ENCODE peak calls at places on chromosomes 16 and 17, in five cellular contexts. One of them, this sample, is unnamed.

GRCh38 chr16:54178491-54178976 is 108.1 kb downstream of the IRX3 start:
- DNase-seq in fibroblast of lung: no peak
- DNase-seq in OCI-LY7: no peak
- DNase-seq in GM23248: no peak
- DNase-seq in astrocyte: no peak
- DNase-seq in this sample: no peak

GRCh38 chr17:83009414-83010322 is 69.7 kb upstream of the METRNL start:
- DNase-seq in fibroblast of lung: no peak
- DNase-seq in OCI-LY7: no peak
- DNase-seq in GM23248: peak
- DNase-seq in astrocyte: no peak
- DNase-seq in this sample: no peak

GRCh38 chr17:27860971-27861669 is 32.0 kb downstream of the LYRM9 start:
- DNase-seq in fibroblast of lung: no peak
- DNase-seq in OCI-LY7: no peak
- DNase-seq in GM23248: no peak
- DNase-seq in astrocyte: no peak
- DNase-seq in this sample: no peak

GRCh38 chr16:12425134-12425941 is 378.3 kb downstream of the CPPED1 start:
- DNase-seq in fibroblast of lung: no peak
- DNase-seq in OCI-LY7: no peak
- DNase-seq in GM23248: no peak
- DNase-seq in astrocyte: no peak
- DNase-seq in this sample: peak

GRCh38 chr16:20763461-20764232 is at the start of gene ACSM3:
- DNase-seq in fibroblast of lung: peak
- DNase-seq in OCI-LY7: peak
- DNase-seq in GM23248: peak
- DNase-seq in astrocyte: peak
- DNase-seq in this sample: peak

GRCh38 chr16:4788910-4789309 is 765 bp upstream of the SEPTIN12 start:
- DNase-seq in fibroblast of lung: no peak
- DNase-seq in OCI-LY7: no peak
- DNase-seq in GM23248: no peak
- DNase-seq in astrocyte: no peak
- DNase-seq in this sample: no peak

GRCh38 chr17:67649891-67650290 is 67.8 kb upstream of the NOL11 start:
- DNase-seq in fibroblast of lung: no peak
- DNase-seq in OCI-LY7: no peak
- DNase-seq in GM23248: no peak
- DNase-seq in astrocyte: no peak
- DNase-seq in this sample: peak

GRCh38 chr16:81333356-81333755 is 18.6 kb downstream of the GAN start:
- DNase-seq in fibroblast of lung: no peak
- DNase-seq in OCI-LY7: no peak
- DNase-seq in GM23248: no peak
- DNase-seq in astrocyte: no peak
- DNase-seq in this sample: no peak

GRCh38 chr17:39153541-39154111 is 2.2 kb upstream of the PLXDC1 start:
- DNase-seq in fibroblast of lung: peak
- DNase-seq in OCI-LY7: peak
- DNase-seq in GM23248: peak
- DNase-seq in astrocyte: peak
- DNase-seq in this sample: peak

GRCh38 chr16:69112285-69113129 is 7.1 kb downstream of the HAS3 start:
- DNase-seq in fibroblast of lung: peak
- DNase-seq in OCI-LY7: peak
- DNase-seq in GM23248: peak
- DNase-seq in astrocyte: no peak
- DNase-seq in this sample: peak

GRCh38 chr17:75902406-75902805 is 2.3 kb downstream of the MRPL38 start:
- DNase-seq in fibroblast of lung: no peak
- DNase-seq in OCI-LY7: no peak
- DNase-seq in GM23248: no peak
- DNase-seq in astrocyte: no peak
- DNase-seq in this sample: no peak

GRCh38 chr17:6551909-6552768 is 4.2 kb downstream of the PITPNM3 start:
- DNase-seq in fibroblast of lung: no peak
- DNase-seq in OCI-LY7: no peak
- DNase-seq in GM23248: no peak
- DNase-seq in astrocyte: no peak
- DNase-seq in this sample: peak

GRCh38 chr17:43554857-43555256 is 8.7 kb upstream of the ETV4 start:
- DNase-seq in fibroblast of lung: no peak
- DNase-seq in OCI-LY7: no peak
- DNase-seq in GM23248: no peak
- DNase-seq in astrocyte: no peak
- DNase-seq in this sample: peak

DNA sequence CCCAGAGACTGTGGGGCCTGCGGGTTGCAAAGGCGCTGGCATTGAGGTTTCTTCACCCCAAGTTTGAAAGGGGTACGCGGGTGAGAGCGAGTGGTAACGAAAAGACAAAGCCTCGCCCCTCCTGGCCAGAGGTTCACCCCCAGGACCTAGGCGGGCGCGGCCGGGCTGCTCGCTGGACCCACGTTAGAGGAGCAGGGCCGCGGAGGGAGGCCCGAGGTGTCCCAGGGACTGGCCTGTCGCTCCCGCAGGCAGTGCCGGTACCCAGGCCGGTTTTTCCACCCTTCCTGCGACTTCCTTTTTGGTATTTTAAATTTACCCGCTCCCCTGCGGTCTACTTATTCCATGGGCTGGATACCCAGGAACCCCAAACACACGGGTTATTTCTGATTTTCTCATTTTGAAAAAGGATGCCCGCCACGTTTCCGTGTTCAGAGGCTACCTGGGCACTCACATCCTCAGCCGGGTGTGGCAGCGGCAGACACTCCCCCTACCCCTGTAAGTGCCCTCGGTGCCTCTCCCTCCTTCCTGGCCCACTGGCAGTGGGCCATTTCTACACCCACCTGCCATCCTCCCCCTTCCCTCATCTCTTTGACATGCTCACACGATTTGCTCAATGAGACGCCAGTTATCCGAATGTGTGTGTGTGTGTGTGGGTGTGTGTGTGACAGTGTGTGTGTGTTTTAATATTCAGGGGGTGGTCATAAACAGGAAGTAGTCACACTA is 1.6 kb upstream of the FOXL1 start:
- DNase-seq in fibroblast of lung: peak
- DNase-seq in OCI-LY7: no peak
- DNase-seq in GM23248: peak
- DNase-seq in astrocyte: peak
- DNase-seq in this sample: peak
- H3K4me2 ChIP-seq in fibroblast of lung: peak
- H3K4me2 ChIP-seq in OCI-LY7: peak
- H3K4me2 ChIP-seq in GM23248: peak
- H3K4me2 ChIP-seq in astrocyte: peak
- H3K4me2 ChIP-seq in this sample: peak

GRCh38 chr17:72575542-72576233 is 454.9 kb downstream of the SOX9 start:
- DNase-seq in fibroblast of lung: no peak
- DNase-seq in OCI-LY7: no peak
- DNase-seq in GM23248: peak
- DNase-seq in astrocyte: no peak
- DNase-seq in this sample: peak
- H3K4me2 ChIP-seq in fibroblast of lung: no peak
- H3K4me2 ChIP-seq in OCI-LY7: no peak
- H3K4me2 ChIP-seq in GM23248: no peak
- H3K4me2 ChIP-seq in astrocyte: peak
- H3K4me2 ChIP-seq in this sample: peak

GRCh38 chr17:61189968-61190367 is 209.7 kb upstream of the TBX2 start:
- DNase-seq in fibroblast of lung: no peak
- DNase-seq in OCI-LY7: no peak
- DNase-seq in GM23248: no peak
- DNase-seq in astrocyte: no peak
- DNase-seq in this sample: no peak
- H3K4me2 ChIP-seq in fibroblast of lung: no peak
- H3K4me2 ChIP-seq in OCI-LY7: no peak
- H3K4me2 ChIP-seq in GM23248: no peak
- H3K4me2 ChIP-seq in astrocyte: no peak
- H3K4me2 ChIP-seq in this sample: no peak

GRCh38 chr16:3369073-3369472 is 13.4 kb downstream of the OR2C1 start:
- DNase-seq in fibroblast of lung: no peak
- DNase-seq in OCI-LY7: no peak
- DNase-seq in GM23248: no peak
- DNase-seq in astrocyte: no peak
- DNase-seq in this sample: no peak

GRCh38 chr16:3363793-3364192 is 8.1 kb downstream of the OR2C1 start:
- DNase-seq in fibroblast of lung: no peak
- DNase-seq in OCI-LY7: peak
- DNase-seq in GM23248: no peak
- DNase-seq in astrocyte: no peak
- DNase-seq in this sample: peak

GRCh38 chr16:3362931-3363330 is 7.2 kb downstream of the OR2C1 start:
- DNase-seq in fibroblast of lung: no peak
- DNase-seq in OCI-LY7: no peak
- DNase-seq in GM23248: no peak
- DNase-seq in astrocyte: no peak
- DNase-seq in this sample: no peak

DNA sequence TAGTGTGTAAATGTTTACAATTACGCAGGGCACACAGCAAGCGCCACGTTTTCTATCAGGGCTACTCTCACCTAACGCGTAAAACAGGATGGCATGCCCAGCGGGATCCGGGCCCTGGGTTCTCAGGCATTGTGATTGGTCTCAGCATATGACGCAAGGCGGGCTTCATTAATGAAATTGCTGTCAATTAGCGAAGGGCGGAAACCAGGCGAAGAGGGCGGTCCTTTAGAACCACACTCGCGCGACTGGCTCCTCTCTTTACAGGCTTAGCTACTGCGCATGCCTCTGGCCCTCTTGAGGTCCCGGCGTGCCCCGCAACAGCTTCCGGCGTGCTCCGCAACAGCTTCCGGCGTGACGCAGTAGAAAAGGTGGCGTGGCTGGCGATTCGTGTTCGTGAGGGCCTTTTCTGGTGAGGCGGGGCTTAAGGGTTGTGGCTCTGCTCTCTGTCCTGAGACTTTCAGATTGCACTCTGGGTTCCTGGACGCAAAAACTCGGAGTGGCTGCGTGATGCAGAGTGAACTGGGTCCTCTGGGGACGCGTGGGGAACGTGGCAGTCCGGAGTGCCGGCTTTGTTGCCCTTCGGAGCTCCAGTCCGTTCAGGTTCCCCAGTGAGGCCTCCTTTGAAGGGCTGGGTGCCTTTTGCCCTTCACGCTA is 9.2 kb downstream of the OR2C1 start:
- DNase-seq in fibroblast of lung: peak
- DNase-seq in OCI-LY7: no peak
- DNase-seq in GM23248: peak
- DNase-seq in astrocyte: peak
- DNase-seq in this sample: peak
- H3K4me2 ChIP-seq in fibroblast of lung: peak
- H3K4me2 ChIP-seq in OCI-LY7: no peak
- H3K4me2 ChIP-seq in GM23248: peak
- H3K4me2 ChIP-seq in astrocyte: peak
- H3K4me2 ChIP-seq in this sample: no peak

GRCh38 chr16:56637814-56638750 is at the start of gene MT1A:
- DNase-seq in fibroblast of lung: peak
- DNase-seq in OCI-LY7: no peak
- DNase-seq in GM23248: peak
- DNase-seq in astrocyte: peak
- DNase-seq in this sample: peak
- H3K4me2 ChIP-seq in fibroblast of lung: peak
- H3K4me2 ChIP-seq in OCI-LY7: no peak
- H3K4me2 ChIP-seq in GM23248: peak
- H3K4me2 ChIP-seq in astrocyte: peak
- H3K4me2 ChIP-seq in this sample: peak

GRCh38 chr17:40559954-40560591 is 5.2 kb downstream of the CCR7 start:
- DNase-seq in fibroblast of lung: peak
- DNase-seq in OCI-LY7: peak
- DNase-seq in GM23248: peak
- DNase-seq in astrocyte: peak
- DNase-seq in this sample: peak

GRCh38 chr17:40558300-40558584 is 7.0 kb downstream of the CCR7 start:
- DNase-seq in fibroblast of lung: no peak
- DNase-seq in OCI-LY7: no peak
- DNase-seq in GM23248: no peak
- DNase-seq in astrocyte: no peak
- DNase-seq in this sample: no peak

GRCh38 chr17:40560592-40561293 is 4.5 kb downstream of the CCR7 start:
- DNase-seq in fibroblast of lung: peak
- DNase-seq in OCI-LY7: peak
- DNase-seq in GM23248: peak
- DNase-seq in astrocyte: peak
- DNase-seq in this sample: no peak

GRCh38 chr17:40558651-40559015 is 6.6 kb downstream of the CCR7 start:
- DNase-seq in fibroblast of lung: no peak
- DNase-seq in OCI-LY7: no peak
- DNase-seq in GM23248: no peak
- DNase-seq in astrocyte: no peak
- DNase-seq in this sample: no peak

DNA sequence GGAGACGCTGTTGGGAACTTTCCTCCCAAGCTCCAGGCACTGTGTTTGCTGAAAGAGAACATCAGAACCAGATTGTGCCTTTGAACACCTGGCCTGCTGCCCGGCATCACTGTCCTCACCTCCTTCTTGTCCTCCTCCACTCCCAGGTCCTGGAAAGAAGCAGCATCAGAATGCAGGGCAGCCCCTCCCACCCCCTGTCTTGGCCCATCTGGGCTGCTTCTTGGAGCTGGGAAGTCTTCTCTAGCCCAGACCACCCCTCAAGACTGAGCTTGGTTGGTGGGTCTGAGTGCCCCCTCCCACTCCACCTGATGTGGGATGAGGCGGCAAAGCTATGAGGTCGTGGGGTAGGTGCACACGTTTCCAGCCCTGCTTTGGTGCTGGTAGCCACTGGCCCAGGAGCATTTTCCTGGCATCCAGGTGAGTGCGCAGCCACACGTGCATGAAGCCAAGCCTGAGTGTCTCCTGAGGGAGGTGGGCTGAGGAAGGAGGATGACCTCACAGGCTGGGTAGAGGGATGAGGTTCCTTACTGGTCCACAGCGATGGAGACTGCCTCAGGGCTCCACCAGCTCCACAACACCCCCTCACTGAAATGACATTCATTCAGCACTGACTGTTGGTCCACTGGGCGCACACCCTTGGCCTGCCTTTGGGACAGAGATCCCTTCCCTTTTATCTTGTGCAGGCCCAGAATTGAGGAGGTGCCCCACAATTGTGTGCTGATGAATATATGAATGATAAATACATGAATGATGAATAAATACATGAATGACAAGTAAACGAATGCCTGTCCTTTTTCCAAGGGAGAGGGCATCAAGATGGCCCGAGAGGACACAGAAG is 6.0 kb downstream of the CCR7 start:
- DNase-seq in fibroblast of lung: no peak
- DNase-seq in OCI-LY7: no peak
- DNase-seq in GM23248: peak
- DNase-seq in astrocyte: no peak
- DNase-seq in this sample: no peak
- H3K4me2 ChIP-seq in fibroblast of lung: no peak
- H3K4me2 ChIP-seq in OCI-LY7: peak
- H3K4me2 ChIP-seq in GM23248: no peak
- H3K4me2 ChIP-seq in astrocyte: no peak
- H3K4me2 ChIP-seq in this sample: no peak